ENCODE peak calls at places on chromosome 20, in five cellular contexts. N, O, V, G and D are unnamed samples.

GRCh38 chr20:48716086-48716485 is 111.7 kb downstream of the PREX1 start:
- DNase-seq in G (no peak), V (no peak), N (no peak), O (no peak), D (no peak)

GRCh38 chr20:46057856-46058655 is 29.0 kb downstream of the SLC12A5 start:
- DNase-seq in N (peak; percentile 56), V (no peak), G (no peak), O (no peak), D (no peak)

GRCh38 chr20:12570371-12570770 is 438.4 kb upstream of the SPTLC3 start:
- DNase-seq in N (no peak), V (peak; percentile 18), O (peak; percentile 17), G (peak; percentile 27), D (peak; percentile 31)

GRCh38 chr20:38338849-38339520 is 7.3 kb upstream of the LBP start:
- DNase-seq in V (no peak), N (no peak), G (peak; percentile 29), O (no peak), D (no peak)

GRCh38 chr20:24783631-24784492 is 165.2 kb upstream of the CST7 start:
- DNase-seq in O (no peak), G (no peak), N (no peak), V (peak; percentile 35), D (peak; percentile 87)

GRCh38 chr20:21315138-21315537 is 12.0 kb downstream of the XRN2 start:
- DNase-seq in G (no peak), V (peak; percentile 19), N (no peak), O (no peak), D (peak; percentile 42)

GRCh38 chr20:3209023-3209945 is at the start of gene ITPA:
- DNase-seq in G (no peak), N (peak; percentile 40), O (peak; percentile 81), V (peak; percentile 74), D (peak; percentile 52)

GRCh38 chr20:11124849-11125505 is 451.2 kb upstream of the JAG1 start:
- DNase-seq in N (peak; percentile 30), G (no peak), V (no peak), O (no peak), D (no peak)

GRCh38 chr20:49794336-49795124 is 18.1 kb upstream of the SLC9A8 start:
- DNase-seq in V (no peak), N (no peak), O (no peak), G (no peak), D (no peak)

GRCh38 chr20:5751856-5752255 is 1.7 kb downstream of the SHLD1 start:
- DNase-seq in N (no peak), O (no peak), G (no peak), V (no peak), D (no peak)

GRCh38 chr20:56429496-56429895 is 17.4 kb downstream of the CASS4 start:
- DNase-seq in V (no peak), G (no peak), O (no peak), N (peak; percentile 33), D (no peak)

GRCh38 chr20:57434390-57434700 is 43.1 kb downstream of the RBM38 start:
- DNase-seq in V (peak; percentile 69), O (no peak), N (no peak), G (no peak), D (no peak)

GRCh38 chr20:57436223-57436545 is 45.0 kb downstream of the RBM38 start:
- DNase-seq in O (no peak), N (no peak), V (no peak), G (no peak), D (no peak)

GRCh38 chr20:57437267-57437666 is 46.1 kb downstream of the RBM38 start:
- DNase-seq in G (no peak), O (no peak), V (no peak), N (no peak), D (no peak)

GRCh38 chr20:57435105-57435497 is 43.9 kb downstream of the RBM38 start:
- DNase-seq in N (no peak), G (no peak), O (no peak), V (no peak), D (no peak)

DNA sequence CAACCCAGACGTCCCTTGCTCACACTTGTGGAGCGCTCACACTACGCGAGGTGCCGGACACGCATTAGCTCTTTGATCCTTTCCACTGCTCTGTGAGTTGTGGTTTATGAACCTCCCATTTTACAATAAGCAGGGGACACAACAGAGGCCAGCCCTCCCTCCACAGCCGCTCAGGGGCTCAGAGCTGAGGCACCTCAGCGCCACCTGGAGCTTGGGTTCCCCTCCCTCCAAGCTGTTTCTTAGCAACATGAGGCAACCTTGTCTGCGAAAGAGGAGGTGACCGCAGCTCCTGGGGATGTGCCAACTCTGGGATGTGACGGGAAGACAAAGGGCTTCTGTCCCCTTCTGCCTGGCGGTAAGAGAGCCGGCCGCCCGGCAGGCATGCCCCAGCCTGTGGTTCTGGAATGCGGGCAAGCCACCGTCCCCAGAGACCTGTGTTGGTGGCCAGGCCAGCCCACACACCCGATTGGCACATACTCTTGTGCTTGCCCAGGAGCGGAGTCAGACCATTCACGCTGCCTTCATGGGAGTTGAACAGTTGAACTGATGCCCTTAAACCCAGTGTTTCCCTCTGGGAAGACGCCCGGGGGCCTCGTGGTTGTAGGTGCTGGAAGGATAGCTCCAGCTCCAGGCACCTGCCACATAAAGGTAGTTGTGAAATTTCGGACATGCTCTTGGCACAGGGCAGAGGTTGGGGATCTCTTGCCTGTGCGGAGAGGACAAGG is 44.5 kb downstream of the RBM38 start:
- DNase-seq in G (no peak), V (peak; percentile 76), N (no peak), O (no peak), D (peak; percentile 55)
- H3K4me2 ChIP-seq in G (peak overlapping the region; percentile 26), V (peak overlapping the region; percentile 62), N (no peak overlapping the region), O (no peak overlapping the region), D (peak overlapping the region; percentile 26)

GRCh38 chr20:17226410-17227198 is at the start of gene PCSK2:
- DNase-seq in V (no peak), N (no peak), O (peak; percentile 11), G (peak; percentile 60), D (no peak)

GRCh38 chr20:17228624-17229061 is 1.8 kb downstream of the PCSK2 start:
- DNase-seq in O (no peak), V (no peak), N (no peak), G (no peak), D (no peak)

GRCh38 chr20:17229256-17229655 is 2.4 kb downstream of the PCSK2 start:
- DNase-seq in O (no peak), V (no peak), N (no peak), G (no peak), D (no peak)

GRCh38 chr20:17227199-17227535 is 327 bp downstream of the PCSK2 start:
- DNase-seq in V (no peak), N (no peak), G (no peak), O (no peak), D (no peak)

DNA sequence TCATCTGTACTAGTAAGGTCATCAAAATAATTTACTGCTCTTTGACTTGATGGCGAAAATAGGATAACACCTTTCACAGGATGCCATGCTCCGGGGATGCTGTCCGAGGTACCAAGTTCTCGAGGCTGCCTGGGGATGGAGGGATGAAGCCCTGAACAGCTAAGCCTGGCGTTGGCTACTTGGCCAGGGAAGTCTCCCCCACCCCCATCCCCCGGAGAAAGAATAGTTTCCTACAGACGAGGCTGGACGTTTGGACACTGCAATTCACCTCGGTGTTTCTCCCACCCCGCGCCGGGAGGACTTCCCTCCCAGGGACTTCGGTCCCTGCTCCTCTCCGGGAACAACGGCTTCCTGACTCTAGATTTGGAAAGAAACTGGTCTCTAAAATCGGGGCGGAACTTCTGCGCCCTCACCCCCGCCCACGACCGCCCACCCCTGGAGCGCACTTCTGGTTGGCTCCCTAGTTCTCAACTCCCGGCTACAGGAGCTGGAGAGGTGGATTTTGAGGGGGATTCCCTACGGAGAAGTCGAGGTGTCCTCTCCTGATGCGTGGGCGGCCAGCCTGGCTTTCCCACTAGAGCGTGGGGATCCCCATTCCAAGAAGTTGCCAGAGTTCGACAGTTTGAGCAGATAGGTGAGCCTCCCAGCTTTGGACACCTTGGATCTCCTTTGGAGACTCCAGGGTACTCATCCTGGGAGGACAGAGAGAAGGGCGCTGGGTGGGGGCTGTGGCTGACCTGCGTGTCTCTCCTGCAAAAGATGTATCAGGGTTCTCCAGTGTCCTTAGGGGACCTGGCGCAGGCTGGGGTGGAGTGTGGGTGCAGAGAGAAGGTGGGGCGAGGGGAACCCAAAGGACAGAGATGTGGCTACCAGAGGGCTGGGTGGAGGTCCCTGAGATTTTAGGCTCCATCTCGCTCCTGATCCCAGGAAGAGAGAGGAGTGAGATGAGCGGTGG is 1.1 kb downstream of the PCSK2 start:
- DNase-seq in G (no peak), O (no peak), N (no peak), V (no peak), D (no peak)
- H3K4me2 ChIP-seq in G (peak overlapping the region; percentile 96), O (peak overlapping the region; percentile 85), N (no peak overlapping the region), V (no peak overlapping the region), D (no peak overlapping the region)

GRCh38 chr20:1300083-1300840 is 28.7 kb downstream of the SDCBP2 start:
- DNase-seq in G (no peak), O (no peak), V (no peak), N (no peak), D (no peak)
- H3K4me2 ChIP-seq in G (no peak overlapping the region), O (no peak overlapping the region), V (no peak overlapping the region), N (peak overlapping the region; percentile 27), D (no peak overlapping the region)

GRCh38 chr20:23419657-23419994 is 1.7 kb downstream of the NAPB start:
- DNase-seq in O (no peak), N (no peak), G (no peak), V (no peak), D (no peak)
- H3K4me2 ChIP-seq in O (peak overlapping the region; percentile 79), N (peak overlapping the region; percentile 97), G (peak overlapping the region; percentile 69), V (peak overlapping the region; percentile 68), D (peak overlapping the region; percentile 93)

GRCh38 chr20:7758436-7758835 is 181.8 kb downstream of the HAO1 start:
- DNase-seq in N (no peak), O (no peak), V (no peak), G (no peak), D (no peak)
- H3K4me2 ChIP-seq in N (no peak overlapping the region), O (no peak overlapping the region), V (no peak overlapping the region), G (no peak overlapping the region), D (no peak overlapping the region)

DNA sequence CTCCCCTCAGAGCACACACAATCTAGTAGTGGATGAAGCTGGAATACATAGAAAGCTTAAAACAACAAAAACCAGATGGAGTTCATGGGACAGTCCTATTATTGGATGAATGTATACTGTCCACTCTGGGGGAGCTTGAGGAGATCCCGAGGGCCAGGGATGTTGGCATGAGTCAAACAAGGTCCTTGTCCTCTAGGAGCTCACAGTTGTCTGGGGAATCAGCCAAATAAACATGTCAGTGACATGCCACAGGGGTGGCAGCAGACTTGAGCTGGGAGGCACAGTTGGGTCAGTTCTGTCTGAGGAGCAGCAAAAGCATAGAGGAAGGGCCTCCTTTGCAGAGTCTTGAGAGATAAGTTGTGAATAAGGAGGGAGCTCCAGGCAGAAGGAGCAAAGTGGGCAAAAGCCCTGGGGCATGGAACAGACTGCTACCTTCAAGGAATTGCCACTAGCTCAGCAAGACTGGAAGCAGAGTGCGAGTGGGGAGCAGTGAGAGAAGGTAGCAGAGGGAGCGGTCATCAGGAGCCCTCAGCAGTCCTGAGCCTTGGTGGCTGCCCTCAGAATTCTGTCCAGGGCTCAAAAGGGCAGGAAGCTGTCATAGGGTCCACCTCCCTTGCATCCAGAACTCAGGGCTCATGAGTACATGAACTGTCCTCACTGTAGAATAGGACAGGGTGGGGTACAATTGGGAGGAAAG is 22.1 kb downstream of the L3MBTL1 start:
- DNase-seq in V (no peak), N (no peak), G (no peak), O (no peak), D (no peak)
- H3K4me2 ChIP-seq in V (no peak overlapping the region), N (no peak overlapping the region), G (no peak overlapping the region), O (no peak overlapping the region), D (no peak overlapping the region)

GRCh38 chr20:37172836-37173235 is 6.3 kb upstream of the RPN2 start:
- DNase-seq in G (no peak), O (no peak), N (no peak), V (no peak), D (no peak)
- H3K4me2 ChIP-seq in G (no peak overlapping the region), O (no peak overlapping the region), N (no peak overlapping the region), V (no peak overlapping the region), D (no peak overlapping the region)